ENCODE peak calls at places on chromosomes 13 and 19, in four cellular contexts. One of them, this sample, is unnamed.
A peak's percentile ranks its signal among the peaks of the same experiment; 100 is the strongest.

GRCh38 chr19:16957151-16957662 is 68.4 kb downstream of the F2RL3 start:
- DNase-seq in H1: no peak
- DNase-seq in K562: no peak
- DNase-seq in HepG2: no peak
- DNase-seq in this sample: no peak

GRCh38 chr19:16325671-16326400 is 1.2 kb downstream of the KLF2 start:
- DNase-seq in K562: no peak
- DNase-seq in HepG2: no peak
- DNase-seq in H1: no peak
- DNase-seq in this sample: no peak

GRCh38 chr13:101919541-101920306 is 467.2 kb downstream of the ITGBL1 start:
- DNase-seq in HepG2: no peak
- DNase-seq in K562: no peak
- DNase-seq in H1: no peak
- DNase-seq in this sample: no peak

GRCh38 chr19:16447015-16447384 is 24.8 kb downstream of the EPS15L1 start:
- DNase-seq in HepG2: peak; percentile 80
- DNase-seq in H1: no peak
- DNase-seq in K562: peak; percentile 74
- DNase-seq in this sample: peak; percentile 70

GRCh38 chr13:28220166-28220565 is 81.8 kb downstream of the PAN3 start:
- DNase-seq in HepG2: no peak
- DNase-seq in K562: no peak
- DNase-seq in H1: no peak
- DNase-seq in this sample: no peak

GRCh38 chr19:44303976-44304568 is 753 bp downstream of the ZNF235 start:
- DNase-seq in HepG2: no peak
- DNase-seq in H1: no peak
- DNase-seq in K562: peak; percentile 20
- DNase-seq in this sample: no peak

GRCh38 chr13:99203601-99204579 is 3.2 kb downstream of the UBAC2 start:
- DNase-seq in K562: no peak
- DNase-seq in H1: no peak
- DNase-seq in HepG2: no peak
- DNase-seq in this sample: no peak

GRCh38 chr19:4581381-4582111 is 22.1 kb upstream of the SEMA6B start:
- DNase-seq in H1: no peak
- DNase-seq in K562: peak; percentile 91
- DNase-seq in HepG2: no peak
- DNase-seq in this sample: no peak

GRCh38 chr13:25468330-25469178 is 96.8 kb downstream of the ATP8A2 start:
- DNase-seq in K562: peak; percentile 84
- DNase-seq in H1: no peak
- DNase-seq in HepG2: no peak
- DNase-seq in this sample: no peak

GRCh38 chr13:45623516-45624090 is 8.1 kb upstream of the ERICH6B start:
- DNase-seq in H1: no peak
- DNase-seq in K562: peak; percentile 20
- DNase-seq in HepG2: peak; percentile 19
- DNase-seq in this sample: peak; percentile 21

GRCh38 chr13:45537506-45537905 is 72.8 kb downstream of the COG3 start:
- DNase-seq in K562: no peak
- DNase-seq in HepG2: no peak
- DNase-seq in H1: no peak
- DNase-seq in this sample: no peak

GRCh38 chr19:21322528-21322927 is 6.7 kb downstream of the ZNF708 start:
- DNase-seq in K562: no peak
- DNase-seq in H1: no peak
- DNase-seq in HepG2: no peak
- DNase-seq in this sample: no peak

GRCh38 chr13:79806821-79807220 is 325.9 kb downstream of the NDFIP2 start:
- DNase-seq in H1: no peak
- DNase-seq in HepG2: no peak
- DNase-seq in K562: no peak
- DNase-seq in this sample: no peak

GRCh38 chr19:14473915-14474578 is 1.1 kb downstream of the PTGER1 start:
- DNase-seq in H1: no peak
- DNase-seq in HepG2: no peak
- DNase-seq in K562: peak; percentile 9
- DNase-seq in this sample: no peak

GRCh38 chr19:14476663-14477401 is 1.7 kb upstream of the PTGER1 start:
- DNase-seq in H1: no peak
- DNase-seq in K562: peak; percentile 61
- DNase-seq in HepG2: no peak
- DNase-seq in this sample: no peak

GRCh38 chr19:14474827-14475226 is 327 bp downstream of the PTGER1 start:
- DNase-seq in H1: no peak
- DNase-seq in K562: peak; percentile 5
- DNase-seq in HepG2: no peak
- DNase-seq in this sample: no peak

GRCh38 chr19:14476307-14476662 is 1.1 kb upstream of the PTGER1 start:
- DNase-seq in K562: no peak
- DNase-seq in HepG2: no peak
- DNase-seq in H1: no peak
- DNase-seq in this sample: no peak

GRCh38 chr19:14475251-14476073 is at the start of gene PTGER1:
- DNase-seq in H1: no peak
- DNase-seq in HepG2: no peak
- DNase-seq in K562: peak; percentile 79
- DNase-seq in this sample: no peak
- TF ChIP-seq HDAC6 in H1: no peak
- TF ChIP-seq HDAC6 in HepG2: no peak
- TF ChIP-seq HDAC6 in K562: no peak
- TF ChIP-seq HDAC6 in this sample: no peak

GRCh38 chr19:48396010-48396870 is 2.8 kb downstream of the GRIN2D start:
- DNase-seq in HepG2: no peak
- DNase-seq in K562: peak; percentile 35
- DNase-seq in H1: no peak
- DNase-seq in this sample: no peak

GRCh38 chr19:48397263-48397635 is 3.8 kb downstream of the GRIN2D start:
- DNase-seq in HepG2: no peak
- DNase-seq in H1: no peak
- DNase-seq in K562: no peak
- DNase-seq in this sample: no peak

GRCh38 chr19:48398329-48399235 is 5.1 kb downstream of the GRIN2D start:
- DNase-seq in K562: peak; percentile 98
- DNase-seq in HepG2: peak; percentile 44
- DNase-seq in H1: peak; percentile 88
- DNase-seq in this sample: no peak

GRCh38 chr19:48396871-48397176 is 3.4 kb downstream of the GRIN2D start:
- DNase-seq in H1: no peak
- DNase-seq in HepG2: no peak
- DNase-seq in K562: no peak
- DNase-seq in this sample: no peak

DNA sequence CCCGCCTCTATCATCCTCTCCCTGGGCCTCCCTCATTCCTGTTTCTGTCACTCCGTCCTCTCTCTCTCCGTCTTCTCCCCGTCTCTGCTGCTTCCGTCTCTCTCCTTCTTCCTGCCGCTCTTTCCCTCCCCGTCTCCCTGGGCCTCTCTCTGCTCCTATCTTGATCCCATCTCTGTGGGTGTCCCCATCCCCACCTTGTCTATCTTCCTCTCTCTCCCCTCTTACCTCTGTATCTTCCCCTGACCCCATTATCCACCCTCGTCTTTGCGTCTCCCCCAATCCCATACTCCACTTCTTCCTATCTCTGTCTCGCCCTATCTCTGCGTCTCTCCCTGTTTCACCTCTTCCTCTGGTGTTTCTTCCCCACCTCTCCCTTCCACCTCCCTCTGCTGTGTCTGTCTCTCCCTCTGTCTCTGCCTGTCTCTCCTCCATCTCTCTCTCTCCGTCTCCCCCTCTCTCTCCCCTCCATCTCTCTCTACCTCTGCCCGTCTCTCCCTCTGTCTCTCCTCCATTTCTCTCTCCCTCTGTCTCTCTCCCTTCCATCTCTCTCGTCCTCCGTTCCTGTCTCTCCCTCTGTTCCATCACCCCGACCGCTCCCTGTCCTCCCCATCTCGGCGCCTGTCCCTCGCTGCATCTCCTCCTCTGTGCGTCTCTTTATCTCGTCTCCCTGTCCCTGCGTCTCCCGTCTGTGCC is 4.3 kb downstream of the GRIN2D start:
- DNase-seq in HepG2: no peak
- DNase-seq in K562: no peak
- DNase-seq in H1: no peak
- DNase-seq in this sample: no peak
- TF ChIP-seq HDAC6 in HepG2: no peak
- TF ChIP-seq HDAC6 in K562: no peak
- TF ChIP-seq HDAC6 in H1: no peak
- TF ChIP-seq HDAC6 in this sample: no peak

GRCh38 chr19:13583114-13583513 is 76.8 kb upstream of the CACNA1A start:
- DNase-seq in K562: peak; percentile 22
- DNase-seq in H1: no peak
- DNase-seq in HepG2: no peak
- DNase-seq in this sample: no peak
- TF ChIP-seq HDAC6 in K562: no peak
- TF ChIP-seq HDAC6 in H1: no peak
- TF ChIP-seq HDAC6 in HepG2: no peak
- TF ChIP-seq HDAC6 in this sample: no peak

DNA sequence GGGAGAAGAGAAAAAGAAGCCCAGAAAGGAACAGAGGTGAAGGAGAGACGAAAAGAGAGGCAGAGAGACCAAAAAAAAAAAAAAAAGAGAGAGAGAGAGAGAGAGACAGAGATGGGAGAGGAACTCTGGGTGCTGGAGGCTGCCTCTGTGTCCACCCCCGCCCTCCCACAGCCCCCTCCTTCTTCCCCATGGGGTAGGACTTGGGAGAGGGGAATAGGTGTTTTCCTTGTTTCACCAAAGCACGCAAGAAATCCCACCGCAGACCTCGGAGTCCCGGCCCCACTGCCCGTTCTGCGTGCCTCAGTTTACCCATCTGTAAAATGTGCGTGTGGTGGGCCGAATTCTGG is 4.9 kb downstream of the ONECUT3 start:
- DNase-seq in HepG2: no peak
- DNase-seq in K562: no peak
- DNase-seq in H1: no peak
- DNase-seq in this sample: no peak
- TF ChIP-seq HDAC6 in HepG2: no peak
- TF ChIP-seq HDAC6 in K562: no peak
- TF ChIP-seq HDAC6 in H1: no peak
- TF ChIP-seq HDAC6 in this sample: no peak

GRCh38 chr19:3020321-3020960 is 8.6 kb downstream of the TLE2 start:
- DNase-seq in HepG2: no peak
- DNase-seq in H1: no peak
- DNase-seq in K562: no peak
- DNase-seq in this sample: no peak
- TF ChIP-seq HDAC6 in HepG2: no peak
- TF ChIP-seq HDAC6 in H1: no peak
- TF ChIP-seq HDAC6 in K562: no peak
- TF ChIP-seq HDAC6 in this sample: no peak

GRCh38 chr13:51737609-51738008 is 66.4 kb downstream of the DHRS12 start:
- DNase-seq in HepG2: no peak
- DNase-seq in K562: no peak
- DNase-seq in H1: no peak
- DNase-seq in this sample: no peak

GRCh38 chr13:51738226-51738905 is 65.6 kb downstream of the DHRS12 start:
- DNase-seq in HepG2: no peak
- DNase-seq in H1: no peak
- DNase-seq in K562: no peak
- DNase-seq in this sample: no peak

GRCh38 chr13:51742611-51743010 is 61.4 kb downstream of the DHRS12 start:
- DNase-seq in HepG2: no peak
- DNase-seq in K562: no peak
- DNase-seq in H1: no peak
- DNase-seq in this sample: no peak

GRCh38 chr13:51734786-51735185 is 69.2 kb downstream of the DHRS12 start:
- DNase-seq in K562: no peak
- DNase-seq in H1: no peak
- DNase-seq in HepG2: no peak
- DNase-seq in this sample: no peak

DNA sequence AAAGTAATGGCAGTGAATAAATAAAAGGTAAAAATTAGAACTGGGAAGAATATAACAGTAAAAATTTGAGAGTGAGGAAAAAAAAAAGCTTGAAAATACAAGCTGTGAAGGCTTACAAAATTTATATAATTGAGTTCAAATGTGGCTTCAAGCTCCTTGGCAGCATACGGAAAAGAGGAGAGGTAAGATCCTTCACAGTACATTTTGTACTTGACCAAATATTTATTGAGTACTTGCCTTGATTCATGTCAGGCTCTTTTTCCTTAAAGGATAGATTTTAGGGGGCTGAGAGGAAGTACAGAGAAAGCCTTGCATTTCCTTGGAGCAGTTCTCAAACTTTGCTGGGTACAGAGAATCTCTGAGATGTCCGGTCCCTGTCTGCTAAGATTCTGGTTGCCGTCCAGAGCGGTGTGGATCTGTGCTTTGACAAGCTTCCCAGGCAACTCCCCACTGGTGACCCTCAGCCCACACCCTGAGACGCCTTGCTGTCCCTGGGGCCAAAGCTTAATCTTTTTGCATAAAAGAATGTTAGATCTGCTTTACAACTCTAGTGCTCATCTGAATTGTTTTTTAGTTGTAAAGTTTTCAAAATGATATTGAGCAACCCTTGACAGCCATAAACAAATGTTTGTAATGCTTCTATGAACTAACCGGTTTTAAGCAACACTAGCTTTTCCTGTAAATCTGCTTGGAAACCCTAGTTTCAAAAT is 64.4 kb downstream of the DHRS12 start:
- DNase-seq in H1: no peak
- DNase-seq in K562: no peak
- DNase-seq in HepG2: no peak
- DNase-seq in this sample: no peak
- TF ChIP-seq HDAC6 in H1: no peak
- TF ChIP-seq HDAC6 in K562: no peak
- TF ChIP-seq HDAC6 in HepG2: no peak
- TF ChIP-seq HDAC6 in this sample: no peak

DNA sequence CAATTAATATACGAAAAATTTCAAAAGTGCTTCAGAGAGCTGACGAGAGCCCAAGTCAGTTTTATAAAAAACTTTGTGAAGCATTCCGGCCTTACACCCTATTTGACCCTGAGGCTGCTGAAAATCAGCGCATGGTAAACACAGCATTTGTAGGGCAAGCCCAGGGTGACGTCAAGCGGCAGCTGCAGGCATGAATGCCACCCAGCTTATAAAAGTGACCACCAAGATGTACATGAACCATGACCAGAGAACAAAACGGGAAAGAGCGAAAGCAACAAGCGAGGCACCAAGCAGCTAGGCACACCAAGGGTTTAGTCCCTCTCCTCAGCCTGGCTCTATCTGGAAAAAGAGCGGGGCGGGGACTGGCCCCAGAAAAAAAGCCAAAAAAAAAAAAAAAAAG is 6.0 kb downstream of the SIGLEC11 start:
- DNase-seq in HepG2: no peak
- DNase-seq in H1: no peak
- DNase-seq in K562: no peak
- DNase-seq in this sample: no peak
- TF ChIP-seq HDAC6 in HepG2: no peak
- TF ChIP-seq HDAC6 in H1: no peak
- TF ChIP-seq HDAC6 in K562: no peak
- TF ChIP-seq HDAC6 in this sample: no peak

DNA sequence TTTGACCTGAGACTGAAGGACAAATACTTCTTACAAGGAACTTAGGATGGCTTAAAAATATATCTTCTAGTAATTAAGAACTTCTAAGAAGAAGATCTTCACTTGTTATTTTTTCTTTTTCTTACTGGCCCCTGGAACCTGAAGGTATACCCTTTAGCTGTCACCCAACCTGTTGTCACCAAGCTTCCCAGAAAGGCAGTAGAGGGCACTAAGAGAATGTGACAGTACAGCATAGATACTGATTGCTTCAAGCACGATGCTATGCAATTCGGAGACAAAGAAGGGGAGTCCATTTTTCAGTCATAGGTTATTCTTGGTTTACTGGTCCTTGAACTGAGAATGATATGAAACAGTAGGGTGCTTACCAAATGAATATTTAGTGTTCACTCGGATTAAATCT is 208.3 kb upstream of the PCDH9 start:
- DNase-seq in HepG2: no peak
- DNase-seq in H1: no peak
- DNase-seq in K562: no peak
- DNase-seq in this sample: no peak
- TF ChIP-seq HDAC6 in HepG2: no peak
- TF ChIP-seq HDAC6 in H1: no peak
- TF ChIP-seq HDAC6 in K562: no peak
- TF ChIP-seq HDAC6 in this sample: no peak